ENCODE peak calls at places on chromosome 11, in six cellular contexts. G is thyroid gland; D is heart left ventricle; X is PC-9; R is thoracic aorta; S is CD8-positive, alpha-beta T cell. A is an unnamed sample.

GRCh38 chr11:80860632-80861031 is 1419.8 kb upstream of the TENM4 start:
- DNase-seq in D (no peak), G (no peak), X (no peak), R (no peak), S (no peak), A (no peak)

GRCh38 chr11:114684636-114685035 is 6.3 kb downstream of the NXPE2 start:
- DNase-seq in S (no peak), R (no peak), G (no peak), X (no peak), D (no peak), A (no peak)

GRCh38 chr11:132943737-132944556 is 588.4 kb downstream of the OPCML start:
- DNase-seq in S (no peak), X (no peak), D (no peak), R (no peak), G (no peak), A (no peak)

GRCh38 chr11:64384981-64385952 is 26.3 kb downstream of the RPS6KA4 start:
- DNase-seq in S (no peak), D (no peak), G (no peak), R (no peak), X (no peak), A (peak; percentile 32)

GRCh38 chr11:83159901-83160865 is 3.3 kb downstream of the PCF11 start:
- DNase-seq in D (no peak), X (peak; percentile 60), G (peak; percentile 26), S (no peak), R (no peak), A (peak; percentile 56)

GRCh38 chr11:129968611-129969419 is 33.8 kb downstream of the PRDM10 start:
- DNase-seq in R (no peak), D (no peak), X (no peak), S (no peak), G (no peak), A (no peak)

GRCh38 chr11:27421819-27422494 is 50.6 kb downstream of the LGR4 start:
- DNase-seq in S (no peak), X (no peak), D (no peak), R (no peak), G (no peak), A (no peak)

GRCh38 chr11:82680252-82680651 is 53.4 kb downstream of the FAM181B start:
- DNase-seq in S (no peak), D (no peak), X (no peak), R (no peak), G (no peak), A (no peak)

GRCh38 chr11:396948-397548 is 3.0 kb downstream of the PKP3 start:
- DNase-seq in S (no peak), R (no peak), G (no peak), X (no peak), D (peak; percentile 56), A (peak; percentile 52)

DNA sequence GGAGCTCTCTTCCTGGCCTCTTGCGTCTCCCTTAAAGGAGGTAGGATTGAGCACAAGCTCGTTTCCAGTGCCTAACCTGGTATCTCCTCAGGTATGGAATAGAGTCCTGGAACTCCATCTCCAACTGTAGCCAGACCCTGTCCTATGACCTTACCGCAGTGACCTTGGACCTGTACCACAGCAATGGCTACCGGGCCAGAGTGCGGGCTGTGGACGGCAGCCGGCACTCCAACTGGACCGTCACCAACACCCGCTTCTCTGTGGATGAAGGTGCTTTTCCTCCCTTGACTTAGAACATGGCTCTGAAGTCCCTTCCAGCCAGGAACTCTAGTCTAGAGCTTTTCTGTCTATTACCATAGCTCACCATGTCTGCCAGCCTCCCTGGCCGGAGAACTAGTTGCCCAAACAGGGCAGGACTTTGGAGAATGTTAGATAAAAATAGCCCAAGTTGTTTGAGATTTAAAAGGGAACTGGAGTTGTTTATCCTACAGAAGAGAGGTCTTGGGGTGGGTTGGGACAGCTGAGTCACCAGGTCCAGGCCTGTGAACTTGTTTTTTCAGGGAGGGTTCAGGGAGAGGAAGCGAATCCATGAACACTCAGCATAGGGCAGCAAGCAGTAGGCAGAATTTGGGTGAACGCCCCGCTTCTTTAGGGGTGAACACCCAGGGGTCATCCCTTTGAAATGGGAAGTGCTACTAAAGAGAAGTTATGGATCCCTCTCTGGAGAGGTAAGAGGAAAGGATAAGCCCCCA is 3.3 kb downstream of the IL10RA start:
- DNase-seq in R (no peak), S (no peak), X (no peak), D (no peak), G (no peak), A (no peak)
- H3K4me3 ChIP-seq in R (peak overlapping the region; percentile 70), S (peak overlapping the region; percentile 81), X (no peak overlapping the region), D (peak overlapping the region; percentile 64), G (no peak overlapping the region), A (no peak overlapping the region)

GRCh38 chr11:92316410-92316809 is 91.8 kb downstream of the FAT3 start:
- DNase-seq in R (no peak), S (no peak), X (no peak), G (no peak), D (no peak), A (no peak)

GRCh38 chr11:92314499-92314898 is 89.9 kb downstream of the FAT3 start:
- DNase-seq in X (no peak), D (no peak), S (no peak), R (no peak), G (no peak), A (no peak)

GRCh38 chr11:92308366-92308765 is 83.7 kb downstream of the FAT3 start:
- DNase-seq in S (no peak), D (no peak), R (no peak), G (no peak), X (no peak), A (no peak)

GRCh38 chr11:92306966-92307504 is 82.4 kb downstream of the FAT3 start:
- DNase-seq in S (no peak), X (no peak), R (no peak), D (no peak), G (no peak), A (no peak)

GRCh38 chr11:92311616-92312449 is 87.2 kb downstream of the FAT3 start:
- DNase-seq in S (no peak), D (no peak), G (no peak), X (no peak), R (no peak), A (no peak)
- TF ChIP-seq CTCF in S (no peak), D (no peak), G (no peak), X (no peak), R (no peak), A (no peak)

GRCh38 chr11:40405614-40406013 is 1053.8 kb downstream of the LRRC4C start:
- DNase-seq in S (no peak), G (no peak), D (no peak), X (no peak), R (no peak), A (no peak)
- H3K4me3 ChIP-seq in S (no peak overlapping the region), G (no peak overlapping the region), D (no peak overlapping the region), X (no peak overlapping the region), R (no peak overlapping the region), A (no peak overlapping the region)

DNA sequence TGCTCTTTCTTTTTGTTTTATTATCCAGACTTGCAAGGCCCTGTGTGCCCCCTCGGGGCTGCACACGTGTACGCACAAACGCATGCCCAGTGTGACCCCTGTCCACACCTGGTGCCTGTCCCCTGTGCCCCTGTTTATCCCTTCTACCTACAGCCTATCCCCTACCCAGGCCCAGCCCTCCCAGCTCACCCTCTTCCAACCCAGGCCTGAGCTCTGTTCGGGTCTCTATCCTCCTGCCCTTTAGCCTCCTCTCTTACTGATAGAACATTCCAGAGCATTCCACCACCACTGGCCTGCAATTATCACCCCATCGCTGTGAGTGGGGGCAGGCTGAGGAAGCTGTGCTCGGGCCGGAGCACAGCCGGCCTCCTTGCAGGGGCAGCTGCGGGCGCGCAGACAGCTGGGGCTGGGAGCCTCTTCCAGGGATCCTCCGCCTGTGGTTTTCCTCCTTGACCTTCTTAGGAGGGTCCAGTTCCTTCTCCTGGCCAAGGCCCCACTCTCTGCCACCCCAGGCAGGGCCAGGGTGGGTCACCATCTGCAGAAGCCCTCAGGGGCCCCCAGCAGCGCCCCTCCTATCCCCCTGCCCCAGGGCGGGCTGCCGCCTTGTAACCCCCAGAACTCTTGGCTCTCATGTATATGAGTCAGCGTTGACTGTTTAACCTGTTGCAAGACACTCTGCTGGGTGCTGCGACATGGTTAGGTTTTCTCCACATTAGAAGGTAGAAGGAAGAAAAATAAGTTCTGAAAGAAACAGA is 41.8 kb upstream of the KCNQ1OT1 start:
- DNase-seq in S (no peak), X (peak; percentile 57), R (no peak), D (no peak), G (no peak), A (no peak)
- TF ChIP-seq CTCF in S (no peak), X (no peak), R (no peak), D (no peak), G (no peak), A (no peak)

DNA sequence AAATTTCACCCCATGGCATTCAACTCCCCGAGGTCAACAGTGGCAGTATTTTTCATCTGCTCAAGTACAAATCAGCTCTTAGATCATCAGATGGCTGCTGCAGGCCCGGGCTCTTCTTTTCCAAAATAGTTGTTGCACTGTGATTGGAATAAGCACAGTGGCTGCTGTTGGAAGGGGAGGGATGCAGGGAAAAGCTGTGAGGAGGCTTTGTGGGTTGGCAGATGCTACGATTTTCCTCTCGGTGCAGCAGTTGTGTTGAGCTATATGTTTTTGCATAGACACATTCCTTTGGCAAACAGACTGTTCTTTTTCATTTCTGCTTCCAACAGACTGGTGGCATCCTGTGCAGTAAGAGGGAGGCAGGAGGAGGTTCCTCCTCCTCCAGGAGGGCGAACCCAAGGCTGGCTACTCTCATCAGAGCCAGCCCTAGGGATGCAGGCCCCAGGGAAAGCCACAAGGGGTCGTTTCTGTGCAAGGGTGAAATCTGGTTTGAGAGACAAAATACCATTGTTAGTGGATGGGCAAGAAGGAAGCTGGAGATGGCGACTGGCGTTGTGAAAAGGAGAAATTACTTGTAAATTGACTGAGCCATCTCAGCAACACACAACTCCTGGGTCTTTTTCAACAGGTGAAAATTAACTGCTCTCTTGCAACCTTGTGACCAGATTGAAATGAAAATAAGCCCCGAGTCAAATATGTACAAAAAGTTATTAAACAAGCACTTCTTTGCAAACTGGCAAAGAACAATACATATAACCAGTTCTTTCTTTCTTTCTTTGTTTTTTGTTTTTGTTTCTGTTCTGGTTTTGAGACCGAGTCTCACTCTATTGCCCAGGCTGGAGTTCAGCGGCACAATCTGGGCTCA is 26.6 kb upstream of the UBASH3B start:
- DNase-seq in X (peak; percentile 65), S (peak; percentile 59), D (peak; percentile 52), R (no peak), G (peak; percentile 55), A (peak; percentile 73)
- H3K4me3 ChIP-seq in X (no peak overlapping the region), S (no peak overlapping the region), D (no peak overlapping the region), R (no peak overlapping the region), G (no peak overlapping the region), A (no peak overlapping the region)

DNA sequence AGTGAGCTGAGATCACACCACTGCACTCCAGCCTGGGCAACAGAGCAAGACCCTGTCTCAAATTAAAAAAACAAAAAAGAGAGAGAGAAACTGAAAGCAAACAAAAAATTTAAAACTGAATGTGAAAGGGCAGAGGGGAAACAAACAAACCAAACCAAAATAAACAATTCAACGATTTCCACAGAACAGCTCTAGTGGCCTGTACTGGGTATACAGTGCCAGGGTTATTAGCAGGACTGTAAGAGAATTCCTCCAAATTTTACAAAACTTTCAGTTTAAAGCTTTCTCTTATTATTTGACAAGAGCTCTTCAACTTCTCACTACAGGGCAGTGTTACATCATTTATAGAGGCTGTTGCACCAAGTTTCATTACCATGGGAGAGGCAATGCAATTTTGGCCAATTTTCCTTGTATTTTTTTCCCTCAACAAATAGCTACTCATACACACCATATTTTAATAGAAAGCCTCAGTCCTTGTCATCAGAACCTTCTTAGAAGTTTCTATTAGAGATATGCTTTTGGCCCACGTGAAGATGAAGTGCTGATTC is 44.3 kb upstream of the CLPB start:
- DNase-seq in D (no peak), S (no peak), G (no peak), X (no peak), R (no peak), A (no peak)
- TF ChIP-seq CTCF in D (no peak), S (no peak), G (no peak), X (no peak), R (no peak), A (no peak)

A was measured in body of pancreas.